ENCODE peak calls at places on chromosomes 5 and 9, in nine cellular contexts. K is COR-L47, B is substantia nigra, R is GM18507, Q is trophoblast cell, H is T-helper 1 cell, W is heart left ventricle, M is NCI-H460, F is HT1080. J is an unnamed sample.

GRCh38 chr5:168899264-168899663 is 320.1 kb upstream of the PANK3 start:
- DNase-seq in K (no peak), B (no peak), R (no peak), Q (no peak), H (no peak), W (no peak), M (no peak), F (no peak), J (no peak)

GRCh38 chr9:5438301-5439162 is 807 bp upstream of the PLGRKT start:
- DNase-seq in K (no peak), B (no peak), R (no peak), Q (peak), H (peak), W (no peak), M (peak), F (no peak), J (no peak)

GRCh38 chr9:89178162-89179120 is at the start of gene SHC3:
- DNase-seq in K (no peak), B (no peak), R (no peak), Q (no peak), H (no peak), W (peak), M (no peak), F (no peak), J (no peak)

GRCh38 chr9:33151007-33151557 is 16.1 kb downstream of the B4GALT1 start:
- DNase-seq in K (peak), B (no peak), R (no peak), Q (peak), H (no peak), W (peak), M (no peak), F (peak), J (no peak)

GRCh38 chr5:69035665-69036064 is 58.1 kb upstream of the SLC30A5 start:
- DNase-seq in K (no peak), B (no peak), R (no peak), Q (no peak), H (no peak), W (no peak), M (no peak), F (no peak), J (no peak)

GRCh38 chr5:173733065-173733824 is 116.8 kb upstream of the BOD1 start:
- DNase-seq in K (no peak), B (no peak), R (no peak), Q (no peak), H (no peak), W (no peak), M (no peak), F (no peak), J (no peak)

GRCh38 chr5:64487283-64487682 is 18.5 kb upstream of the RGS7BP start:
- DNase-seq in K (no peak), B (no peak), R (no peak), Q (peak), H (no peak), W (no peak), M (no peak), F (no peak), J (no peak)

GRCh38 chr9:121881920-121882500 is 211.1 kb downstream of the TTLL11 start:
- DNase-seq in K (no peak), B (no peak), R (no peak), Q (no peak), H (no peak), W (no peak), M (no peak), F (no peak), J (no peak)

GRCh38 chr5:108367679-108368334 is 14.1 kb downstream of the FBXL17 start:
- DNase-seq in K (no peak), B (no peak), R (no peak), Q (peak), H (no peak), W (no peak), M (no peak), F (no peak), J (no peak)

GRCh38 chr5:73483676-73484075 is 14.6 kb upstream of the BTF3 start:
- DNase-seq in K (no peak), B (no peak), R (no peak), Q (no peak), H (no peak), W (no peak), M (no peak), F (no peak), J (no peak)

GRCh38 chr5:160083012-160083436 is 36.2 kb downstream of the PWWP2A start:
- DNase-seq in K (no peak), B (no peak), R (no peak), Q (peak), H (no peak), W (no peak), M (no peak), F (peak), J (no peak)

GRCh38 chr5:148471379-148471778 is 87.6 kb downstream of the FBXO38 start:
- DNase-seq in K (no peak), B (no peak), R (no peak), Q (no peak), H (no peak), W (no peak), M (no peak), F (no peak), J (no peak)

GRCh38 chr9:35981704-35982103 is 23.8 kb upstream of the OR2S2 start:
- DNase-seq in K (no peak), B (no peak), R (no peak), Q (no peak), H (no peak), W (no peak), M (no peak), F (no peak), J (no peak)

GRCh38 chr9:35774907-35775635 is 16.3 kb upstream of the NPR2 start:
- DNase-seq in K (peak), B (no peak), R (no peak), Q (no peak), H (no peak), W (no peak), M (no peak), F (no peak), J (no peak)

GRCh38 chr5:73867344-73868335 is 241.6 kb downstream of the ARHGEF28 start:
- DNase-seq in K (no peak), B (no peak), R (no peak), Q (peak), H (no peak), W (no peak), M (no peak), F (no peak), J (no peak)

GRCh38 chr5:123344819-123345426 is 78.3 kb downstream of the CEP120 start:
- DNase-seq in K (peak), B (peak), R (no peak), Q (peak), H (no peak), W (no peak), M (peak), F (peak), J (no peak)

GRCh38 chr5:150516011-150516410 is 8.1 kb downstream of the NDST1 start:
- DNase-seq in K (no peak), B (no peak), R (no peak), Q (no peak), H (no peak), W (no peak), M (peak), F (no peak), J (no peak)

GRCh38 chr9:81559741-81560140 is 129.6 kb downstream of the TLE1 start:
- DNase-seq in K (no peak), B (no peak), R (no peak), Q (peak), H (no peak), W (no peak), M (no peak), F (peak), J (no peak)

J was measured in GM12892.